ENCODE peak calls at places on chromosomes 3 and 15, in six cellular contexts. H is HCT116, T is uterus, P is IMR-90, Y is transverse colon, C is Peyer's patch. R is an unnamed sample. For H3K27me3, the result is how much of the 10 kb centered on the place peaks cover.

GRCh38 chr15:56996093-56996492 is 77.6 kb downstream of the TCF12 start:
- DNase-seq in H (no peak), T (no peak), P (no peak), Y (no peak), C (no peak), R (no peak)

GRCh38 chr15:65375871-65376552 is 1.8 kb downstream of the IGDCC3 start:
- DNase-seq in H (no peak), T (no peak), P (no peak), Y (no peak), C (peak), R (no peak)

GRCh38 chr3:57757642-57758297 is 1.7 kb downstream of the SLMAP start:
- DNase-seq in H (no peak), T (no peak), P (peak), Y (peak), C (no peak), R (peak)

GRCh38 chr3:70736009-70736408 is 423.6 kb upstream of the MDFIC2 start:
- DNase-seq in H (no peak), T (no peak), P (peak), Y (no peak), C (no peak), R (no peak)

GRCh38 chr3:148991219-148992026 is at the start of gene GYG1:
- DNase-seq in H (peak), T (peak), P (peak), Y (peak), C (peak), R (peak)

GRCh38 chr3:147458995-147459704 is 50.0 kb downstream of the ZIC1 start:
- DNase-seq in H (no peak), T (no peak), P (no peak), Y (no peak), C (no peak), R (no peak)

GRCh38 chr3:63308072-63308471 is 30.0 kb downstream of the SYNPR start:
- DNase-seq in H (no peak), T (no peak), P (no peak), Y (no peak), C (no peak), R (no peak)

GRCh38 chr3:133941390-133941789 is 45.7 kb upstream of the RAB6B start:
- DNase-seq in H (no peak), T (no peak), P (peak), Y (no peak), C (no peak), R (no peak)

GRCh38 chr15:94231728-94232086 is 346 bp downstream of the MCTP2 start:
- DNase-seq in H (no peak), T (no peak), P (no peak), Y (peak), C (no peak), R (peak)

GRCh38 chr3:32297366-32297765 is 58.9 kb downstream of the CMTM8 start:
- DNase-seq in H (no peak), T (no peak), P (no peak), Y (no peak), C (no peak), R (peak)

GRCh38 chr15:38626443-38627050 is 61.9 kb upstream of the RASGRP1 start:
- DNase-seq in H (no peak), T (no peak), P (no peak), Y (no peak), C (no peak), R (no peak)

GRCh38 chr3:141539441-141540187 is 52.8 kb downstream of the RASA2 start:
- DNase-seq in H (no peak), T (no peak), P (peak), Y (no peak), C (no peak), R (no peak)

GRCh38 chr3:194880940-194881925 is 195.6 kb downstream of the FAM43A start:
- DNase-seq in H (no peak), T (no peak), P (no peak), Y (peak), C (no peak), R (no peak)

GRCh38 chr15:68211656-68212320 is 6.7 kb upstream of the CALML4 start:
- DNase-seq in H (no peak), T (no peak), P (no peak), Y (no peak), C (no peak), R (no peak)

GRCh38 chr3:12303532-12303931 is 14.7 kb downstream of the PPARG start:
- DNase-seq in H (no peak), T (no peak), P (peak), Y (no peak), C (no peak), R (no peak)

GRCh38 chr3:52530918-52531635 is 2.6 kb downstream of the NT5DC2 start:
- DNase-seq in H (no peak), T (no peak), P (no peak), Y (no peak), C (peak), R (peak)

GRCh38 chr3:38479431-38480092 is 16.6 kb upstream of the EXOG start:
- DNase-seq in H (no peak), T (peak), P (peak), Y (peak), C (no peak), R (peak)

GRCh38 chr3:22886394-22886793 is 316.7 kb upstream of the UBE2E2 start:
- DNase-seq in H (no peak), T (peak), P (no peak), Y (no peak), C (no peak), R (peak)

GRCh38 chr3:99755831-99756230 is 61.8 kb upstream of the CMSS1 start:
- DNase-seq in H (no peak), T (no peak), P (no peak), Y (no peak), C (no peak), R (no peak)

GRCh38 chr3:55481067-55481917 is 5.8 kb downstream of the WNT5A start:
- DNase-seq in H (no peak), T (peak), P (peak), Y (no peak), C (no peak), R (no peak)

GRCh38 chr3:113104746-113105479 is 106.4 kb upstream of the BOC start:
- DNase-seq in H (no peak), T (no peak), P (no peak), Y (no peak), C (no peak), R (no peak)

GRCh38 chr3:32440481-32441350 is 49.1 kb downstream of the CMTM7 start:
- DNase-seq in H (no peak), T (no peak), P (no peak), Y (no peak), C (no peak), R (peak)

GRCh38 chr3:39668420-39668819 is 141.0 kb upstream of the MYRIP start:
- DNase-seq in H (peak), T (no peak), P (peak), Y (no peak), C (no peak), R (peak)

GRCh38 chr15:37133619-37134018 is 33.3 kb upstream of the MEIS2 start:
- DNase-seq in H (no peak), T (no peak), P (peak), Y (no peak), C (no peak), R (no peak)

DNA sequence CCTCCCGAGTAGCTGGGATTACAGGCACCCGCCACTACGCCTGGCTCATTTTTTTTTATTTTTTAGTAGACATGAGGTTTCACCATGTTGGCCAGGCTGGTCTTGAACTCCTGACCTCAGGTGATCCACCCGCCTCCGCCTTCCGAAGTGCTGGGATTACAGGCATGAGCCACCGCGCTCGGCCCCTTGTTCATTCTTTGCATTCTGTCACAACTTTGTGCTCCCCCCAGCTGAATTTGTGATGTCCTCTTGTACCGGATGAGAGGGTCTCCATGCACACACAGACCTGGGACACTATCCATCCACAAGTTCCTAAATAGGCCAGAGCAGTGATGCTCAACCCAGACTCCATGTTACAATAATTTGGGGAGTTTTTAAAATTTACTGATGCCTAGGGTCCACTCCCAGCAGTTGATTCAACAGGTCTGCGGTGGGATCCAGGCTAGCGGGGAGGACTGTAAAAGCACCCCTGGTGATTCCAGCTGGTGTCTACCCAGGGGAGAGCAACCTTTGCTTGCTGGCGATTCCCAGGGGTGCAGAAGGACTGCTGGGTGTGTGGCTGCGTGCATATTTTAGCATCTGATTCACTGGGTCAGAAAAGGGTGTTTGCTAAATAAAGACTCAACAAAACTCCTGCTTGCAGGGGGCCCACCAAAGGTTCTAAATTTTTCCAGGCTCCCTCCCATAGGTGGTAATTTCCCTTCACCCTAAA is 995 bp downstream of the RASSF1 start:
- DNase-seq in H (no peak), T (no peak), P (peak), Y (no peak), C (no peak), R (no peak)
- H3K27me3 ChIP-seq in H (under half), T (under half), P (under half), Y (under half), C (under half), R (under half)

GRCh38 chr3:163946785-163947184 is 1131.5 kb downstream of the SI start:
- DNase-seq in H (no peak), T (no peak), P (no peak), Y (no peak), C (no peak), R (no peak)
- TF ChIP-seq POLR2A in H (no peak), T (no peak), P (no peak), Y (no peak), C (no peak), R (no peak)

GRCh38 chr3:139307601-139308146 is 36.1 kb upstream of the MRPS22 start:
- DNase-seq in H (no peak), T (no peak), P (no peak), Y (no peak), C (no peak), R (no peak)

GRCh38 chr3:139307072-139307491 is 36.7 kb upstream of the MRPS22 start:
- DNase-seq in H (no peak), T (no peak), P (no peak), Y (no peak), C (no peak), R (no peak)

GRCh38 chr3:139309880-139310279 is 33.9 kb upstream of the MRPS22 start:
- DNase-seq in H (no peak), T (no peak), P (no peak), Y (no peak), C (no peak), R (peak)

GRCh38 chr3:139309046-139309660 is 34.7 kb upstream of the MRPS22 start:
- DNase-seq in H (no peak), T (no peak), P (no peak), Y (no peak), C (no peak), R (no peak)

DNA sequence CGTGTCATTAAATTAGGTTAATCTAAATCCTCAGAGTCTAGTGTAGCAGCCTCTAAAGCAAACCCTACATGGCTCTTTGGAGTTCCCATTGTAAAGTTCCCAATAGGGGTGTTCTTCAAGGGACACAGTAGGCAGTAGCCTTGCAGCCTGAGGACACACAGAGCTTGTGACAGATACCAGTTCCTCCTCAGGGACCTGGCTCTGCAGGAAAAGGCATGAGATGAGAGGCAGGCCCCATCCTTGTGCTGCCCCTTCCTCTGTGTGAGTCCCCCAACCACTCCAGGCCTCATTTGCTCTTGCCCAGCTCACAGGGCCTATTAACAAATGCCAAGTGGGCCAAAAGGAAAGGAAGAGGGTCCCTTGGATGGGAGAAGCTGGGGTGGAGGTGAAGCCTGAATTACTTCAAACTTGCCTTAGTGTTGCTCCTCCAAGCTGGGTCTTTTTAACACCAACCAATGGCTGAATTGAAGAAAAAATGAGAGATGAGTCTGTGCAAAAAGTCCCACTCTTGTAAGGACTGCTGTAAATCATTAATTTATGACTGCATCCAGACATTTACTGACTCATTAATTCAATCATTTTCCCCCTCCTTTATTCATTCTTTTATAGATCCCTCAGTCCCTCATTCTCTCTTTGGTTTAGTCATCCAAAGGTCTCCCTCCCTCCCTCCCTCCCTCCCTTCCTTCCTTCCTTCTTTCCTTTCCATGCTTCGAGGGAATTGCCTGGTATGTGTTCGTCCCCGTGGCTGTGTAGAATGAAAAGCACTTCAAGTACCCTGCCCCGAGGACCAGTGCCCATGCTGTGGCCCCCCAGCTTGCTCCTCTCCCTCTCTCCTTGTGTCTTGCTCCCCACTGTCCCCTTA is 35.4 kb upstream of the MRPS22 start:
- DNase-seq in H (no peak), T (no peak), P (no peak), Y (no peak), C (no peak), R (no peak)
- H3K27ac ChIP-seq in H (peak), T (peak), P (peak), Y (no peak), C (no peak), R (no peak)

DNA sequence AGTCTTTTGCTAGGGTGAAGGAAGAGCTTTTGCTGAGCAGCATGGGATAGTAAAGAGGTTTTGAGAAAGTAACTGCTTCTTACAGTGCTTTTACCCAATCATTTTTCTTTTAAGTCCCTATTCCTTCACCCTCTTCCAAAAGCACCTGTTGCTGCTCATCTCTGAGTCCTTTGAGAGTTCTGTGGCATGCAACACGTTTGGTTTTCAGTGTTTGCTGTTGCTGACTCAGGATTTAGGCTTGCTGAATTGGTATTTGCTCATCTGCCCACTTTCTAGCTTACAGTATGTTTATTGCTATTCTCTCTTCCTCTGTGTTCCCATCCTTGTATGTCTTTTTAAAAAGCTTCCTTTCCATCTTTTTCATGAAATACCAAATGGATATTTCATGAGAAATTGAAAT is 55.9 kb upstream of the THRB start:
- DNase-seq in H (no peak), T (no peak), P (no peak), Y (no peak), C (no peak), R (no peak)
- H3K27me3 ChIP-seq in H (under half), T (under half), P (under half), Y (under half), C (under half), R (under half)

DNA sequence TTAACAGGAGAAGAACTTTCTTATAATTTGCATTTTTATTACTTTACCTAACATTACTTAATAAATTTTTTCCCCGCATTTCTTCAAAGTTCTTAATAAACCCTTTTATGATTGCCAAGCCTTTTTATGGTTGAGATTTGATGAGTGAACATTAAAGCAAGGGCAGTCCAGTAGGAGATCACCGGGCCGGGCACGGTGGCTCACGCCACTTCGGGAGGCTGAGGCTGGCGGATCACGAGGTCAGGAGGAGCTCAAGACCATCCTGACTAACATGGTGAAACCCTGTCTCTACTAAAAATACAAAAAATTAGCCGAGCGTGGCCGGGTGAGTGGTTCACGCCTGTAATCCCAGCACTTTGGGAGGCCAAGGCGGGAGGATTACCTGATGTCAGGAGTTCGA is 61.4 kb upstream of the TRA2B start:
- DNase-seq in H (no peak), T (no peak), P (no peak), Y (no peak), C (no peak), R (no peak)
- TF ChIP-seq POLR2A in H (no peak), T (no peak), P (no peak), Y (no peak), C (no peak), R (no peak)

GRCh38 chr3:24504765-24505164 is 10.1 kb upstream of the THRB start:
- DNase-seq in H (no peak), T (no peak), P (no peak), Y (no peak), C (no peak), R (no peak)

GRCh38 chr3:24508423-24508839 is 13.8 kb upstream of the THRB start:
- DNase-seq in H (no peak), T (no peak), P (no peak), Y (no peak), C (no peak), R (no peak)

GRCh38 chr3:24505678-24506560 is 11.3 kb upstream of the THRB start:
- DNase-seq in H (no peak), T (no peak), P (no peak), Y (no peak), C (no peak), R (no peak)

GRCh38 chr3:24507776-24508422 is 13.2 kb upstream of the THRB start:
- DNase-seq in H (no peak), T (no peak), P (no peak), Y (no peak), C (no peak), R (no peak)

GRCh38 chr3:24506966-24507775 is 12.5 kb upstream of the THRB start:
- DNase-seq in H (no peak), T (no peak), P (no peak), Y (no peak), C (no peak), R (no peak)
- H3K27ac ChIP-seq in H (no peak), T (peak), P (no peak), Y (no peak), C (no peak), R (no peak)

R was measured in adrenal gland.